ENCODE peak calls at places on chromosomes 7 and 10, in seven cellular contexts. X, P, T, J, E, L and V are unnamed samples.

GRCh38 chr10:78856421-78856820 is 212.3 kb upstream of the ZMIZ1 start:
- DNase-seq in E (no peak), T (no peak), P (peak), J (peak), X (no peak), L (no peak), V (no peak)

GRCh38 chr7:45075871-45076796 is 12.6 kb downstream of the NACAD start:
- DNase-seq in T (no peak), X (no peak), J (no peak), L (no peak), E (no peak), P (no peak), V (no peak)

GRCh38 chr10:101779544-101780186 is 3.6 kb downstream of the NPM3 start:
- DNase-seq in L (peak), E (peak), P (peak), T (peak), J (peak), X (no peak), V (peak)

GRCh38 chr7:100826546-100827329 is 585 bp downstream of the EPHB4 start:
- DNase-seq in T (no peak), X (no peak), P (no peak), E (no peak), L (no peak), J (no peak), V (no peak)

GRCh38 chr10:12919574-12919973 is 81.9 kb downstream of the CCDC3 start:
- DNase-seq in L (no peak), X (no peak), T (no peak), P (no peak), J (no peak), E (no peak), V (no peak)

GRCh38 chr7:158318511-158318913 is 269.1 kb downstream of the PTPRN2 start:
- DNase-seq in T (no peak), X (no peak), J (peak), L (no peak), E (no peak), P (no peak), V (no peak)

GRCh38 chr7:27808626-27809025 is 68.7 kb downstream of the TAX1BP1 start:
- DNase-seq in L (no peak), P (no peak), T (no peak), J (no peak), E (peak), X (peak), V (no peak)

GRCh38 chr10:22340362-22341189 is 4.7 kb upstream of the SPAG6 start:
- DNase-seq in X (peak), E (peak), L (peak), T (peak), P (peak), J (peak), V (peak)

GRCh38 chr7:140260338-140260737 is 83.6 kb upstream of the KDM7A start:
- DNase-seq in X (no peak), J (no peak), L (no peak), T (peak), P (no peak), E (no peak), V (no peak)

GRCh38 chr7:86939197-86939814 is 120.1 kb downstream of the ELAPOR2 start:
- DNase-seq in X (peak), E (peak), P (no peak), T (peak), L (peak), J (no peak), V (peak)

GRCh38 chr7:50331564-50332208 is 27.2 kb downstream of the IKZF1 start:
- DNase-seq in T (no peak), X (no peak), P (no peak), E (no peak), J (no peak), L (peak), V (peak)

GRCh38 chr10:113386005-113386404 is 166.8 kb upstream of the HABP2 start:
- DNase-seq in E (no peak), P (no peak), L (no peak), X (no peak), T (no peak), J (peak), V (no peak)
- H3K27ac ChIP-seq in E (no peak), P (peak), L (no peak), X (no peak), T (peak), J (peak), V (no peak)

GRCh38 chr10:112816033-112816430 is 134.0 kb upstream of the TCF7L2 start:
- DNase-seq in P (no peak), T (no peak), X (no peak), J (no peak), L (no peak), E (no peak), V (no peak)

GRCh38 chr10:112820320-112820719 is 129.7 kb upstream of the TCF7L2 start:
- DNase-seq in T (no peak), X (no peak), E (no peak), J (no peak), P (no peak), L (no peak), V (no peak)

GRCh38 chr10:112819231-112819630 is 130.8 kb upstream of the TCF7L2 start:
- DNase-seq in X (no peak), T (no peak), J (no peak), E (no peak), L (no peak), P (no peak), V (no peak)

GRCh38 chr10:112821042-112821441 is 129.0 kb upstream of the TCF7L2 start:
- DNase-seq in X (no peak), T (no peak), P (no peak), J (no peak), L (no peak), E (no peak), V (no peak)

DNA sequence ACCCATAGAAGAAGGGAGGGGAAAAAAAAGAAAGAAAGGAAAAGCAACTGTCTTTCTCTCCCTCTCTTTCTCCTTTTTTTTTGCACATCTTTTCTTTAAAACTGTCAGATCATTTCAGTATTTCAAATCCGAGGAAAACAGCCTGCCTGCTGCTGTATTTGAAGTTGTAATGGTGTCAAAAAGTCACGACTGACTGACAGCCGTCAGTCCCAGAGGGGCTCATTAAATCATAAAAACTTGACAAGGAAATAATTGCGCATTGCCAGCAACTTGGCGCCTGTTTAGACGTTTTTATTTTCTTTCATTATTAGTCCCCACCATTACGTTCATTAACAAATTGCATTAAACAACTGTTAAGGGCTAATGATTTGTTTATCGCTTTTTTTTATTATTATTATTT is 131.7 kb upstream of the TCF7L2 start:
- DNase-seq in T (no peak), L (no peak), X (no peak), J (no peak), E (no peak), P (no peak), V (no peak)
- H3K27ac ChIP-seq in T (no peak), L (no peak), X (no peak), J (no peak), E (no peak), P (no peak), V (no peak)

GRCh38 chr7:19958309-19958896 is 185.0 kb upstream of the TMEM196 start:
- DNase-seq in L (no peak), J (no peak), E (peak), X (peak), P (no peak), T (no peak), V (no peak)
- H3K27ac ChIP-seq in L (no peak), J (no peak), E (peak), X (no peak), P (no peak), T (no peak), V (no peak)

DNA sequence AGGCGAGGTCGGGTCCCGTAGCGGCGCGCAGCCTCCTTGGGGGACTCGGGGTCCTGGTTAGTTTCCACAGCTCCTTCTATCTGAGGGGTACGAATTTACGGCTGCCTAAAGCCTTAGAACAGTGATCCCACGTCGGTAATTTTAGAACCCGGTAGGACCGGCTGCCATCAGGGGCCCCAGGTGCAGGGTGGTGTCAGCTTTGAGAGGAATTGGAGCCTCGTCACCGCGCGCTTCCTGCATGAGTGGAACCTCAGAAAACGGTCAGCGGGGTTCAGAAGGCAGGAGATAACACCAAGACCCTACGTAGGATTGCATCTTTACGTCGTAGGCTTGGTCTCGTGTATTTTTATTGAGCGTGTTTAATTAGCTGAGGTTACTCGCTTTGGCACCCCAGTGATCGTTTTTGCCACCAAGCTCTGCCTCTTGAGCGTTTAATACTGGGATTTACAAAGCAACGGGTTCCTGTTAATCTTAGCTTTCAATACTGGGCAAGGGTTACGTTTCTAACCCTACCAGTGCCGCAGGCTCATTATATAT is 443 bp downstream of the RNF32 start:
- DNase-seq in E (peak), T (peak), L (peak), P (no peak), X (no peak), J (no peak), V (no peak)
- H3K27ac ChIP-seq in E (peak), T (peak), L (peak), P (peak), X (peak), J (peak), V (peak)

DNA sequence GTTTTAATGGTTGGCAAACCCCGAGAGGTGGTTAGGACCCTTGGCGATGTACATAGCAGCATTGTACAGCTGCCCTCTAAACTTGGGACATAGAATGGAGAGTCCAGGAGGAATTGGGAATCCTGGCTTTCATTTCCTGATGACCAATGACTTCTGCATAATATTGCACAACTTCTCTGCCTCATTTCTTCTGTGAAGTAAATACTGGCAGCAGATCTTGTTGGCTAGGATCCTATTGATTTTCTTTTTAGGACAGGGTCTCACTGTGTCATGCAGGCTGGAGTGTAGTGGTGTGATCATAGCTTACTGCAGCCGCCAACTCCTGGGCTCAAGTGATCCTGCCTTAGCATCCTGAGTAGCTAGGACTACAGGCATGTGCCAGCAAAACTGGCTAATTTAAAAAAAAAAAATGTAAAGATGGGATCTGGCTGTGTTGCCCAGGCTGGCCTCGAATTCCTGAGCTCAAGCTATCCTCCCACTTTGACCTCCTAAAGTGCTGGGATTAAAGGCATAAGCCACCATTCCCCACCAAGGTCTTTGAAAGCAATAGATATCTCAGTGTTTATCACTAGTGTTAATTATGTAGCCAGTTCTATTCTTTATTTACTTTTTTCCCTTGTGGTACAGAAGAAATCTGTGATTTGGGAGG is 58.1 kb downstream of the PODXL start:
- DNase-seq in P (no peak), T (no peak), L (no peak), E (no peak), X (no peak), J (no peak), V (no peak)
- H3K27ac ChIP-seq in P (peak), T (peak), L (no peak), E (no peak), X (no peak), J (no peak), V (no peak)

DNA sequence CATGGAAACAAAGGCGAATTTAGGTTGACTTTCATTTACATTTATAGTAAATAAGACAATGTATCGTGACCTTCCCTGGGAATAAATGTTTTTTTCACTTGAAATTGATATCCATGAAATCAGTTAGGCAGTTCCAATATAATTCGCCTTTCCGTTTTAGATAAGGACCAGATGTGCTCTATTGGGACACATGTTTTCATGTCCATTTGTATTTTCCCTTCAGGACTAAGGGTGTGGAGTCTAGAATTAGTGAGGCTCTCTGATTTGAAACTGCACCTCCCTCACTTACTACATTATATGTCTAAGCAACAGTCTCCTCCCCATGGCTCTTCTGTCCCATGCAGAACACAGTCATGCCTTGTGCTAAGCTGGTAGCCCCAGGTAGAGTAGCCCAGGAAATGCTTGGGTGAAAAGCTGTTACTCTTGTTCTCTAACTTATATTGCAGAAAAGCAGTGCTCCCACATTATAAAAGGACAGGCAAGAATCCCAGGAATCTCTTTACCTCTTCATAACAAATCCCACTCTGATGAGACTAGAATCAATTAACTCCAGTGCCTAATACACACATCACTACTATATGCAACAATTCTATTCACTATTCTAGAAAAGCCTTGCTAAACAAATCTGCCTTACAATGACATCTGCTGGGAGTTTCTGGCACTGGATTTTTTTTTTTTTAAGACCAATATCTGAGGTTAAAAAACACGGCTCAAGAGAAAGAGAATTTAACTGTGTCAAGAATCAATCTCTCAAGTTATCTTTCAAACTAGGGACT is 293.9 kb downstream of the SNX13 start:
- DNase-seq in J (no peak), L (no peak), T (no peak), E (no peak), P (no peak), X (peak), V (no peak)
- H3K27ac ChIP-seq in J (no peak), L (no peak), T (no peak), E (no peak), P (no peak), X (no peak), V (no peak)

GRCh38 chr10:35259769-35260397 is 76.4 kb upstream of the CCNY start:
- DNase-seq in E (peak), P (no peak), T (no peak), X (peak), J (no peak), L (no peak), V (no peak)
- H3K27ac ChIP-seq in E (peak), P (no peak), T (no peak), X (no peak), J (no peak), L (no peak), V (no peak)

GRCh38 chr7:134366481-134366880 is 49.8 kb upstream of the SLC35B4 start:
- DNase-seq in P (no peak), L (no peak), E (no peak), T (no peak), X (no peak), J (no peak), V (no peak)
- H3K27ac ChIP-seq in P (no peak), L (no peak), E (no peak), T (no peak), X (no peak), J (no peak), V (no peak)